ENCODE peak calls at places on chromosomes 13 and 19, in six cellular contexts. M is fibroblast of the aortic adventitia, C is vagina, O is hepatic stellate cell, E is HuH-7.5, W is fibroblast of lung. A is an unnamed sample.

GRCh38 chr19:33005440-33005839 is 33.4 kb downstream of the FAAP24 start:
- DNase-seq in M (no peak), C (no peak), O (no peak), E (no peak), W (no peak), A (no peak)

GRCh38 chr19:16061943-16062342 is 14.4 kb upstream of the TPM4 start:
- DNase-seq in M (no peak), C (no peak), O (no peak), E (no peak), W (no peak), A (no peak)

GRCh38 chr13:84237181-84237580 is 354.9 kb upstream of the SLITRK1 start:
- DNase-seq in M (no peak), C (no peak), O (no peak), E (no peak), W (no peak), A (no peak)

GRCh38 chr13:111005808-111006494 is 91.1 kb upstream of the ANKRD10 start:
- DNase-seq in M (peak), C (no peak), O (peak), E (no peak), W (peak), A (no peak)

GRCh38 chr13:39957868-39958676 is 302.6 kb downstream of the COG6 start:
- DNase-seq in M (no peak), C (no peak), O (no peak), E (no peak), W (no peak), A (no peak)

GRCh38 chr19:27746691-27747380 is 1466.1 kb downstream of the UQCRFS1 start:
- DNase-seq in M (peak), C (peak), O (peak), E (peak), W (peak), A (peak)

GRCh38 chr13:52387721-52388120 is 18.3 kb downstream of the THSD1 start:
- DNase-seq in M (no peak), C (no peak), O (no peak), E (no peak), W (no peak), A (no peak)

GRCh38 chr19:3698386-3698950 is 1.8 kb downstream of the PIP5K1C start:
- DNase-seq in M (peak), C (no peak), O (no peak), E (no peak), W (no peak), A (no peak)

GRCh38 chr13:99687728-99688397 is 186.6 kb downstream of the TM9SF2 start:
- DNase-seq in M (no peak), C (no peak), O (no peak), E (no peak), W (peak), A (no peak)

GRCh38 chr13:90232291-90232690 is 1115.2 kb upstream of the MIR17HG start:
- DNase-seq in M (no peak), C (no peak), O (no peak), E (no peak), W (peak), A (no peak)